ENCODE peak calls at places on chromosome 16, in seven cellular contexts. A is mesothelial cell of epicardium; X is SW480; R is cerebellum; I is stimulated activated CD4-positive, alpha-beta T cell treated with anti-CD3 and anti-CD28 coated beads, Interleukin-4, amount 100 ng/mL, for 24 hours; V is adrenal gland; Y is left colon. C is an unnamed sample.
A peak's percentile ranks its signal among the peaks of the same experiment; 100 is the strongest.

GRCh38 chr16:66490774-66491715 is 58.9 kb downstream of the TK2 start:
- DNase-seq in A (no peak), X (no peak), R (no peak), I (no peak), V (no peak), Y (peak; percentile 8), C (no peak)

GRCh38 chr16:57485091-57485915 is 990 bp downstream of the DOK4 start:
- DNase-seq in A (no peak), X (no peak), R (no peak), I (no peak), V (no peak), Y (peak; percentile 53), C (no peak)

GRCh38 chr16:16018705-16019104 is 69.3 kb downstream of the ABCC1 start:
- DNase-seq in A (no peak), X (no peak), R (no peak), I (no peak), V (no peak), Y (no peak), C (no peak)

GRCh38 chr16:85225721-85226120 is 113.4 kb upstream of the CIBAR2 start:
- DNase-seq in A (no peak), X (no peak), R (no peak), I (no peak), V (no peak), Y (no peak), C (no peak)

GRCh38 chr16:2039286-2040030 is 8.2 kb downstream of the NTHL1 start:
- DNase-seq in A (no peak), X (peak; percentile 80), R (no peak), I (no peak), V (peak; percentile 69), Y (peak; percentile 79), C (no peak)

GRCh38 chr16:88384222-88385111 is 1.7 kb downstream of the ZNF469 start:
- DNase-seq in A (no peak), X (no peak), R (no peak), I (no peak), V (no peak), Y (no peak), C (no peak)

GRCh38 chr16:12305847-12306246 is 329.3 kb downstream of the SNX29 start:
- DNase-seq in A (no peak), X (no peak), R (no peak), I (no peak), V (no peak), Y (no peak), C (no peak)

GRCh38 chr16:14476183-14476582 is 153.9 kb downstream of the PARN start:
- DNase-seq in A (no peak), X (no peak), R (no peak), I (no peak), V (no peak), Y (no peak), C (no peak)

GRCh38 chr16:69555437-69555836 is 10.3 kb upstream of the NFAT5 start:
- DNase-seq in A (no peak), X (no peak), R (no peak), I (no peak), V (no peak), Y (no peak), C (no peak)

GRCh38 chr16:75097941-75098897 is 18.4 kb downstream of the LDHD start:
- DNase-seq in A (no peak), X (no peak), R (no peak), I (peak; percentile 81), V (peak; percentile 62), Y (no peak), C (no peak)

GRCh38 chr16:17921357-17921978 is 415.1 kb downstream of the NPIPA8 start:
- DNase-seq in A (no peak), X (peak; percentile 27), R (no peak), I (peak; percentile 59), V (peak; percentile 30), Y (peak; percentile 77), C (no peak)

GRCh38 chr16:50598256-50598894 is 50.2 kb downstream of the NKD1 start:
- DNase-seq in A (no peak), X (no peak), R (no peak), I (no peak), V (peak; percentile 61), Y (no peak), C (no peak)

GRCh38 chr16:72241930-72242329 is 70.0 kb upstream of the PMFBP1 start:
- DNase-seq in A (no peak), X (peak; percentile 48), R (peak; percentile 12), I (no peak), V (peak; percentile 15), Y (no peak), C (peak; percentile 42)

GRCh38 chr16:77849640-77850258 is 61.4 kb downstream of the VAT1L start:
- DNase-seq in A (no peak), X (no peak), R (peak; percentile 19), I (no peak), V (no peak), Y (no peak), C (no peak)

GRCh38 chr16:49158029-49158642 is 123.5 kb downstream of the CBLN1 start:
- DNase-seq in A (peak; percentile 51), X (peak; percentile 50), R (peak; percentile 15), I (no peak), V (no peak), Y (peak; percentile 40), C (no peak)

GRCh38 chr16:63617047-63617989 is 1504.5 kb downstream of the CDH11 start:
- DNase-seq in A (no peak), X (no peak), R (no peak), I (no peak), V (no peak), Y (peak; percentile 32), C (no peak)

GRCh38 chr16:19008245-19008644 is 24.5 kb downstream of the TMC7 start:
- DNase-seq in A (no peak), X (peak; percentile 26), R (peak; percentile 54), I (no peak), V (no peak), Y (no peak), C (no peak)

GRCh38 chr16:56108724-56109123 is 82.6 kb upstream of the GNAO1 start:
- DNase-seq in A (no peak), X (no peak), R (no peak), I (no peak), V (no peak), Y (no peak), C (no peak)

GRCh38 chr16:85561248-85562101 is 51.6 kb upstream of the GSE1 start:
- DNase-seq in A (no peak), X (no peak), R (no peak), I (no peak), V (no peak), Y (no peak), C (no peak)

GRCh38 chr16:81730090-81731051 is 48.7 kb upstream of the PLCG2 start:
- DNase-seq in A (peak; percentile 86), X (peak; percentile 75), R (peak; percentile 81), I (peak; percentile 54), V (peak; percentile 90), Y (peak; percentile 90), C (peak; percentile 82)

GRCh38 chr16:65023802-65024201 is 98.1 kb downstream of the CDH11 start:
- DNase-seq in A (no peak), X (no peak), R (no peak), I (no peak), V (no peak), Y (no peak), C (no peak)

GRCh38 chr16:31476305-31477219 is 4.6 kb downstream of the TGFB1I1 start:
- DNase-seq in A (no peak), X (peak; percentile 50), R (no peak), I (peak; percentile 88), V (peak; percentile 89), Y (peak; percentile 98), C (peak; percentile 17)

GRCh38 chr16:6682142-6682811 is 650.4 kb upstream of the RBFOX1 start:
- DNase-seq in A (peak; percentile 52), X (peak; percentile 6), R (peak; percentile 34), I (peak; percentile 5), V (peak; percentile 37), Y (peak; percentile 43), C (peak; percentile 32)

GRCh38 chr16:84841787-84842300 is 22.1 kb downstream of the CRISPLD2 start:
- DNase-seq in A (peak; percentile 56), X (peak; percentile 80), R (no peak), I (no peak), V (no peak), Y (peak; percentile 81), C (no peak)

GRCh38 chr16:57898961-57899360 is 72.0 kb downstream of the CNGB1 start:
- DNase-seq in A (no peak), X (no peak), R (no peak), I (no peak), V (no peak), Y (no peak), C (no peak)

GRCh38 chr16:11218324-11218962 is 37.6 kb downstream of the SOCS1 start:
- DNase-seq in A (no peak), X (no peak), R (no peak), I (no peak), V (no peak), Y (no peak), C (no peak)

GRCh38 chr16:3520398-3520797 is 19.6 kb downstream of the CLUAP1 start:
- DNase-seq in A (no peak), X (no peak), R (no peak), I (no peak), V (no peak), Y (no peak), C (no peak)

GRCh38 chr16:19179890-19180490 is 11.9 kb downstream of the SYT17 start:
- DNase-seq in A (no peak), X (peak; percentile 26), R (no peak), I (peak; percentile 42), V (peak; percentile 45), Y (peak; percentile 77), C (peak; percentile 33)

GRCh38 chr16:79154081-79154480 is 446.5 kb downstream of the MAF start:
- DNase-seq in A (no peak), X (no peak), R (no peak), I (no peak), V (no peak), Y (no peak), C (peak; percentile 19)

GRCh38 chr16:78791011-78791410 is 691.6 kb downstream of the WWOX start:
- DNase-seq in A (no peak), X (no peak), R (no peak), I (no peak), V (no peak), Y (no peak), C (no peak)

GRCh38 chr16:1416521-1416941 is 2.0 kb upstream of the UNKL start:
- DNase-seq in A (no peak), X (no peak), R (no peak), I (no peak), V (no peak), Y (no peak), C (no peak)

GRCh38 chr16:512802-513201 is 14.7 kb upstream of the CAPN15 start:
- DNase-seq in A (no peak), X (no peak), R (no peak), I (no peak), V (no peak), Y (no peak), C (no peak)

GRCh38 chr16:67195676-67196075 is 3.3 kb upstream of the ELMO3 start:
- DNase-seq in A (no peak), X (no peak), R (no peak), I (no peak), V (no peak), Y (no peak), C (no peak)

GRCh38 chr16:47855431-47855830 is 300.4 kb downstream of the ABCC12 start:
- DNase-seq in A (no peak), X (no peak), R (no peak), I (no peak), V (no peak), Y (no peak), C (no peak)

GRCh38 chr16:21638573-21638975 is 13.8 kb downstream of the IGSF6 start:
- DNase-seq in A (no peak), X (peak; percentile 59), R (no peak), I (peak; percentile 42), V (no peak), Y (no peak), C (no peak)

GRCh38 chr16:8167436-8167835 is 422.9 kb downstream of the TMEM114 start:
- DNase-seq in A (no peak), X (no peak), R (no peak), I (no peak), V (no peak), Y (no peak), C (no peak)

GRCh38 chr16:12612598-12613101 is 191.0 kb downstream of the CPPED1 start:
- DNase-seq in A (no peak), X (peak; percentile 96), R (no peak), I (peak; percentile 37), V (no peak), Y (no peak), C (no peak)

GRCh38 chr16:15948532-15949209 is 745 bp upstream of the ABCC1 start:
- DNase-seq in A (no peak), X (no peak), R (no peak), I (no peak), V (no peak), Y (peak; percentile 39), C (no peak)